ENCODE peak calls at places on chromosomes 1 and 21, in six cellular contexts. A is NCI-H1105, S is germinal center, B is EH, R is SHP77, E is PC-3. N is an unnamed sample.

GRCh38 chr1:243254233-243254926 is 701 bp downstream of the CEP170 start:
- DNase-seq in A (peak; percentile 20), S (peak; percentile 64), B (peak; percentile 77), R (peak; percentile 37), E (peak; percentile 71), N (peak; percentile 60)

GRCh38 chr1:210448293-210448892 is 119.7 kb downstream of the HHAT start:
- DNase-seq in A (peak; percentile 64), S (peak; percentile 13), B (peak; percentile 73), R (peak; percentile 30), E (peak; percentile 73), N (peak; percentile 72)

GRCh38 chr1:226655251-226656163 is 83.6 kb downstream of the ITPKB start:
- DNase-seq in A (no peak), S (no peak), B (peak; percentile 52), R (no peak), E (no peak), N (no peak)

GRCh38 chr1:222750651-222751050 is 13.6 kb downstream of the FAM177B start:
- DNase-seq in A (no peak), S (peak; percentile 30), B (no peak), R (no peak), E (no peak), N (no peak)

GRCh38 chr1:228264100-228264816 is 56.4 kb downstream of the OBSCN start:
- DNase-seq in A (no peak), S (no peak), B (no peak), R (no peak), E (no peak), N (no peak)

GRCh38 chr1:48692235-48692634 is 84.5 kb downstream of the BEND5 start:
- DNase-seq in A (no peak), S (no peak), B (no peak), R (no peak), E (no peak), N (peak; percentile 44)

GRCh38 chr1:32899586-32900296 is 1.4 kb downstream of the TMEM54 start:
- DNase-seq in A (no peak), S (no peak), B (no peak), R (no peak), E (no peak), N (no peak)

GRCh38 chr1:209787551-209787950 is 3.2 kb upstream of the C1orf74 start:
- DNase-seq in A (no peak), S (no peak), B (peak; percentile 44), R (no peak), E (peak; percentile 50), N (no peak)

GRCh38 chr1:20184997-20185833 is 681 bp upstream of the UBXN10 start:
- DNase-seq in A (no peak), S (no peak), B (no peak), R (no peak), E (no peak), N (no peak)

GRCh38 chr1:24899581-24900485 is 30.2 kb downstream of the RUNX3 start:
- DNase-seq in A (no peak), S (no peak), B (no peak), R (no peak), E (no peak), N (no peak)

GRCh38 chr1:151047925-151048644 is 534 bp downstream of the C1orf56 start:
- DNase-seq in A (peak; percentile 57), S (peak; percentile 84), B (peak; percentile 73), R (peak; percentile 89), E (peak; percentile 74), N (peak; percentile 75)

GRCh38 chr1:56513095-56513494 is 66.3 kb downstream of the PLPP3 start:
- DNase-seq in A (no peak), S (no peak), B (no peak), R (no peak), E (no peak), N (no peak)

GRCh38 chr1:216462061-216462775 is 39.0 kb upstream of the USH2A start:
- DNase-seq in A (no peak), S (no peak), B (peak; percentile 81), R (no peak), E (peak; percentile 51), N (no peak)

GRCh38 chr21:38319781-38320180 is 63.0 kb downstream of the KCNJ15 start:
- DNase-seq in A (no peak), S (no peak), B (peak; percentile 73), R (no peak), E (no peak), N (no peak)

GRCh38 chr1:193262661-193263060 is 76.2 kb upstream of the B3GALT2 start:
- DNase-seq in A (no peak), S (no peak), B (no peak), R (no peak), E (no peak), N (no peak)

GRCh38 chr1:174217787-174218574 is 58.7 kb downstream of the RABGAP1L start:
- DNase-seq in A (no peak), S (peak; percentile 24), B (peak; percentile 50), R (peak; percentile 11), E (peak; percentile 52), N (peak; percentile 20)

GRCh38 chr1:159960721-159961381 is 6.8 kb upstream of the SLAMF9 start:
- DNase-seq in A (no peak), S (no peak), B (peak; percentile 91), R (no peak), E (peak; percentile 85), N (no peak)

GRCh38 chr1:221839794-221840395 is 98.0 kb upstream of the DUSP10 start:
- DNase-seq in A (no peak), S (peak; percentile 19), B (peak; percentile 92), R (no peak), E (peak; percentile 97), N (no peak)